ENCODE peak calls at places on chromosomes 16 and 17, in eight cellular contexts. B, F, W, Z, T, N, I and A are unnamed samples.

GRCh38 chr16:49700222-49700927 is 155.5 kb downstream of the ZNF423 start:
- DNase-seq in Z (no peak), B (no peak), F (peak), I (no peak), N (no peak), T (no peak), W (peak), A (no peak)

GRCh38 chr17:78019367-78019975 is 61.0 kb downstream of the TNRC6C start:
- DNase-seq in T (no peak), Z (no peak), W (no peak), I (no peak), N (peak), B (no peak), F (no peak), A (no peak)

GRCh38 chr17:67046398-67046797 is 2.0 kb downstream of the CACNG1 start:
- DNase-seq in F (no peak), B (no peak), T (no peak), N (no peak), Z (peak), W (peak), I (no peak), A (no peak)

GRCh38 chr17:36133629-36134259 is 30.1 kb downstream of the CCL4 start:
- DNase-seq in F (peak), W (no peak), I (no peak), B (no peak), T (no peak), Z (no peak), N (no peak), A (no peak)

GRCh38 chr16:86540894-86541293 is 14.1 kb downstream of the MTHFSD start:
- DNase-seq in Z (no peak), N (no peak), T (no peak), I (no peak), F (no peak), B (no peak), W (peak), A (no peak)

GRCh38 chr17:50036455-50037320 is 19.2 kb upstream of the ITGA3 start:
- DNase-seq in Z (peak), N (no peak), I (no peak), T (no peak), F (peak), W (no peak), B (no peak), A (peak)

GRCh38 chr17:49523706-49524472 is 28.8 kb downstream of the NGFR start:
- DNase-seq in T (peak), I (no peak), F (peak), N (peak), W (peak), Z (peak), B (no peak), A (peak)

GRCh38 chr16:706189-707061 is 824 bp upstream of the FBXL16 start:
- DNase-seq in B (no peak), T (no peak), W (no peak), I (no peak), F (no peak), N (no peak), Z (no peak), A (no peak)

GRCh38 chr17:17408236-17408794 is 68.5 kb upstream of the MED9 start:
- DNase-seq in B (no peak), F (no peak), I (no peak), W (no peak), T (no peak), N (no peak), Z (no peak), A (no peak)

GRCh38 chr16:77618011-77618410 is 104.3 kb upstream of the NUDT7 start:
- DNase-seq in W (no peak), B (no peak), Z (no peak), I (no peak), T (no peak), N (no peak), F (peak), A (no peak)

GRCh38 chr17:76337413-76337777 is 16.3 kb downstream of the PRPSAP1 start:
- DNase-seq in B (no peak), Z (no peak), N (no peak), I (no peak), W (peak), T (no peak), F (no peak), A (no peak)

GRCh38 chr17:16352303-16352837 is 899 bp downstream of the CENPV start:
- DNase-seq in I (peak), W (peak), Z (peak), F (peak), B (peak), T (peak), N (no peak), A (peak)

GRCh38 chr17:16352838-16353701 is at the start of gene CENPV:
- DNase-seq in F (peak), B (peak), N (no peak), I (peak), T (peak), Z (peak), W (peak), A (peak)

GRCh38 chr17:16354585-16354984 is 1.3 kb upstream of the CENPV start:
- DNase-seq in B (no peak), T (no peak), I (no peak), N (no peak), Z (no peak), W (no peak), F (no peak), A (peak)

GRCh38 chr17:16351831-16352230 is 1.4 kb downstream of the CENPV start:
- DNase-seq in T (no peak), N (no peak), Z (no peak), B (no peak), F (no peak), W (peak), I (no peak), A (no peak)

DNA sequence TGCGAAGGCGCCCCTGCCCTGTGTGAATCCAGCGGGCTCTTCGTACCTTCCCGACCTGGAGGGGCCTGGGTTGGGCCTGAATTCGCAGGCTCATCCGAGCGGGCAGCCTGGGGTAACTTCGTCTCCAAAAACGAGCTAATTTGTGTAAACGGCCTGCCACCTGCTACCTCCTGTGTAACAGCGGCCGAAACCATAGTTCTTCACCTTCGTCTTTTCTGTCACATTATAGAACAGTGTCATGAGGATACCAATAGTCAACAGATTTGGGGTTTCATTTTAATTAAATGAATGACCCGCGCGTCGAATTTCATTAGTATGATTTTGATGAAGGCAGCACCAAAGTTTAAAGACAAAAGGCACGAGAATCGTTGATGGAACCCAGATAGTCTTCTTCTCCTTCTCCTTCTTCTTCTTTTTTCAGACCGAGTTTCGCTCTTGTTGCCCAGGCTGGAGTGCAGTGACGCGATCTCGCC is 469 bp upstream of the CENPV start:
- DNase-seq in N (no peak), W (peak), I (no peak), T (no peak), Z (no peak), B (no peak), F (no peak), A (no peak)
- TF ChIP-seq CTCF in N (no peak), W (no peak), I (no peak), T (no peak), Z (no peak), B (no peak), F (no peak), A (peak)

DNA sequence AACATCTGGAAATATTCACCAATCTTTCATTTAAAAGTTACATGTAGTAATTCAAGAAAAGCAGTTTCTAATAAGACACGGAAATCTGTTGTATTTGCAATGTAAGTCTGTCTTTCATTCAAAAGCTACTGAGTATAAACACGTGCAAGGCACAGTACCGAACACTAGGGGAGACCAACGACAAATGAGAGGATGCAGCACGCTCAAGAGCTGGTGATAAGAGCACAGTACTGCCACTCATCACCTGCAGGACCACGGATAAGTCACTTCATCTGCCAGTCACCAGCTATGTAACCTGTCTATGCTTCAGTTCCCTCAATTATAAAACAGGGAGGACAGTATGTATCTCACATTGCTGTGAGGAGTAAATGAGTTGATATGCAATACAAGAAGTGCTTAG is 67.1 kb downstream of the CLEC18A start:
- DNase-seq in Z (no peak), F (no peak), N (peak), I (peak), T (peak), W (peak), B (peak), A (no peak)
- TF ChIP-seq CTCF in Z (no peak), F (no peak), N (no peak), I (peak), T (no peak), W (no peak), B (peak), A (peak)

DNA sequence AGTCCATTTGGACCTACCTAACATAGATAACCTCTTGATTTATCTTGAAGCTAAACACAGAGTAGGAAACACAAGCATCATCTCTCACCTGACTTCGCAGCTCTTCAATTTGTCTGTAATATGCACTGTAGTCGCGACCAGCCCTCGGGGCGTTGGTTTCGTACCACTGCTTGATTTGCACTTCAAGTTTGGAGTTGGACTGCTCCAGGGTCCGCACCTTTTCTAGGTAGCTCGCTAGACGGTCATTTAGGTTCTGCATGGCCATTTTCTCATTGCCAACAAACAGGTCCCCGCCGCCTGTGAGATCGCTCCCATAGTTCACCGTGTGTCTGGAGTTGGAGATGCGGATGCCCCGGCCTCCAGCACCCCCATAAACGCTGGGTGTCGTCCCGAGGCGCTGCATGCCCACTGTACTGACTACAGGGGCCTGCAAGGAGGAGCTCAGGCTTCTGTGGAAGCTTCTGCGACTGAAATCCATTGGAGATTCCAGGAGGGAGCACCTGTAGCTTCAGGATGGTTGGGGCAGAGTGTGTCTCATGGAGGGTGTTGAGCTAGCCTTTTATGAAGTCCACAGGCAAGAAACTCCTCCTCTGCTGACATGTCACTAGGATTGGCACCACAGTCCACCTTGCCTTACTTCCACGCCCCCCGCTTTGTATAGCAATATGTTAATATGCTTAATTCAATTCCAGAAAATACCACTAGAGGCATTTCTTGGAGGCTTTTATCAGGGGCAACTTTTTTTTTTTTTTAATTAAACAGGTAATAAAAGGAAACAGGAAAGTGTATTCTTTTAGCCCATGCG is at the start of gene KRT20:
- DNase-seq in F (no peak), W (peak), N (no peak), Z (no peak), B (no peak), I (no peak), T (no peak), A (no peak)
- TF ChIP-seq CTCF in F (no peak), W (peak), N (peak), Z (no peak), B (no peak), I (no peak), T (no peak), A (peak)

DNA sequence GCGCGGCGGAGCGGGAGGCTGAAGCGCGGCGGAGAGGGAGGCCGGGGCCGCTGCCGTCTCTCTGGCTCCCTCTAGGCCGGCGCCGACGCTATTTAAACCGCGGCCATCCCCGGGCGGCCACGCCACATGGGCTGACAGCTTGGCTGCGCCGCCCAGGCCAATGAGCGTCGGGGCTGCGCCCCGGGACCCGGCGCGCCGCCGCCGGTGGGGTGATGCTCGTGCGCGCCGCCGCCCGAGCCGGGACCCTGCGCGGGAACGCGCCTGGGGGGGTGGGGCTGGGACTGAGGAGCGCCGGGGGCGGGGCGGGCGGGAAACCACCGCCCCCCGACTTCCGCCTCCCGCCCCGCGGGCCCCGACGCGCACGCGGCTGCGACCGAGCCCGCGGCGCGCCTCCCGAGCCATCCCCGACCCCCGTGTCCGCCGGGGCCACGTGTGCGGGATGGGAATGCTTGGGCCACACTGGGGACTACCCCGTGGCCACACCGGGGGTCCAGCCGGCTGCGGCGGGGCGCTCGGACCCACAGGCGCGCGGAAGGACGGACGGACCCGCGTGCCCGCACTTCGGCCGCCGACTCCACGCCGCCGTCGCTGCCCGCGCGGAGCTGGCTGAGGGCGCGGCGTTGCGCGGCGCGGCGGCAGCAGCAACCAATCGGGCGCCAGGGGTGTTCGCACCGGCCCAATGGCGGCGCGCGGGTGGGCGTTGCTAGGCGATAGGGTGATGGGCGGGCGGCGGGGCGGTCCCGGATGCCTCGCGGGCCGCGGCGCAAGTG is at the start of gene FASN:
- DNase-seq in I (peak), Z (peak), B (peak), T (peak), F (peak), N (peak), W (peak), A (no peak)
- TF ChIP-seq CTCF in I (peak), Z (peak), B (peak), T (no peak), F (peak), N (peak), W (peak), A (peak)

GRCh38 chr17:82494236-82495055 is 25.1 kb upstream of the FOXK2 start:
- DNase-seq in B (peak), F (peak), Z (peak), T (peak), N (peak), I (peak), W (peak), A (no peak)

GRCh38 chr17:82491196-82491530 is 28.4 kb upstream of the FOXK2 start:
- DNase-seq in T (no peak), N (no peak), Z (no peak), B (no peak), W (no peak), I (no peak), F (no peak), A (no peak)

GRCh38 chr17:82492647-82493516 is 26.6 kb upstream of the FOXK2 start:
- DNase-seq in I (no peak), T (no peak), N (no peak), F (no peak), Z (no peak), W (peak), B (no peak), A (no peak)

GRCh38 chr17:82491533-82491932 is 28.0 kb upstream of the FOXK2 start:
- DNase-seq in Z (no peak), F (no peak), N (no peak), T (no peak), W (peak), I (no peak), B (no peak), A (no peak)

GRCh38 chr17:82493517-82493840 is 26.1 kb upstream of the FOXK2 start:
- DNase-seq in F (peak), I (no peak), N (no peak), B (no peak), T (no peak), W (no peak), Z (no peak), A (no peak)
- TF ChIP-seq CTCF in F (no peak), I (no peak), N (no peak), B (no peak), T (no peak), W (no peak), Z (no peak), A (no peak)

GRCh38 chr16:75319513-75320401 is 68.3 kb upstream of the BCAR1 start:
- DNase-seq in I (peak), T (no peak), W (peak), B (no peak), F (no peak), Z (no peak), N (peak), A (no peak)

GRCh38 chr16:75318737-75319136 is 67.3 kb upstream of the BCAR1 start:
- DNase-seq in T (no peak), Z (no peak), B (no peak), F (no peak), I (no peak), N (no peak), W (no peak), A (no peak)

GRCh38 chr16:75322706-75323105 is 71.3 kb upstream of the BCAR1 start:
- DNase-seq in F (no peak), B (no peak), T (no peak), W (no peak), Z (no peak), I (no peak), N (no peak), A (no peak)

GRCh38 chr16:75323198-75323597 is 71.8 kb upstream of the BCAR1 start:
- DNase-seq in B (no peak), I (no peak), N (no peak), T (no peak), Z (no peak), F (no peak), W (no peak), A (no peak)

DNA sequence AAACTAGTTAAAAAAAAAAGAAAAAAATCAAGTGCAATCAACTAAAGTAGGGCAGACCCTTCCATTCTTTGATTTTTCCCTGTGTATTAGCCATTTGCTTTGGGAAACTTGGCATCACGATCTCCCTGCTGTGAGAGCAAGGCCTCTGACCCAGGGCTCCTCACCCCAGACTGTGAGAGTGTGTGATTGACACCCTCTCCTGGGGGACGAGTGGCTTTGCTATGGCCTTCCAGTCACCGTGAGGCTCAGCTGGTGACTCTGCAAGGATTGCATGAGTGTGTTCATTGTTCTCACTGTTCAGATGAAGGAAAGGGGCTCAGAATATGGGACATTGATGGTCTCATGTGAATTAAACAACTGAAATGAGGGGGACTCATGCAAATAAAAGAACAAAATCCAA is 69.0 kb upstream of the BCAR1 start:
- DNase-seq in N (no peak), T (no peak), F (peak), I (peak), B (no peak), W (no peak), Z (no peak), A (no peak)
- TF ChIP-seq CTCF in N (no peak), T (no peak), F (no peak), I (no peak), B (no peak), W (no peak), Z (no peak), A (peak)

GRCh38 chr16:12902511-12903324 is 1.3 kb downstream of the SHISA9 start:
- DNase-seq in B (no peak), Z (no peak), T (peak), F (no peak), N (no peak), I (no peak), W (no peak), A (no peak)

GRCh38 chr16:12899529-12900168 is 1.7 kb upstream of the SHISA9 start:
- DNase-seq in T (no peak), I (no peak), F (no peak), Z (no peak), B (no peak), W (no peak), N (no peak), A (no peak)

GRCh38 chr16:12900599-12901203 is 697 bp upstream of the SHISA9 start:
- DNase-seq in Z (no peak), I (no peak), N (no peak), T (peak), W (no peak), B (no peak), F (no peak), A (no peak)

GRCh38 chr16:12901597-12902436 is at the start of gene SHISA9:
- DNase-seq in T (peak), I (no peak), W (peak), Z (no peak), N (no peak), B (no peak), F (peak), A (no peak)

DNA sequence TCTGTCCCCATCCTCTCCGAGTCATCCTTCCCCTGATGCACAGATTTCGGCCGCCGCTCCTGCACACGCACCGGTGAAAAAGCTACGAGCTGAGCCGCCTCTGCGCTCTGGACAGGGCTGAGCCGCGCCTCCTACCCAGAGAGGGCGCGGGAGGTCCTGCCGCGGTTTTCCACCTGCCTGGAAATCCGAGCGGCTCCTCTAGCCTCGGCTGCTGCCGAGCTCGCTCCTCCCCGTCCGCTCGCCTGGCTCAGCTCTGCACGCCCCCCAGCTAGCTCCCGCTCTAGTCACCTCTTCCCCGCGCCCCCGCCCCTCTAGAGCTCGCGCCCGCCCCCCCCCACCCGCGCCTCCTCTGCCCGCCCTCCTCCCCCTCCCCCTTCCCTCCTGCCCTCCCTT is 198 bp upstream of the SHISA9 start:
- DNase-seq in W (peak), T (peak), I (no peak), N (no peak), F (peak), Z (no peak), B (no peak), A (no peak)
- TF ChIP-seq CTCF in W (no peak), T (no peak), I (no peak), N (no peak), F (no peak), Z (no peak), B (no peak), A (no peak)